ENCODE peak calls at places on chromosomes 1 and 21, in seven cellular contexts. R is T-helper 1 cell, B is stomach, Y is nephron progenitor cell, L is Calu3, C is NCI-H187 treated with DMSO at 0.1 percent for 48 hours, D is psoas muscle. T is an unnamed sample.

GRCh38 chr21:33514234-33514633 is 22.7 kb upstream of the DNAJC28 start:
- DNase-seq in L (no peak), R (no peak), D (no peak), C (no peak), B (no peak), Y (no peak), T (no peak)

GRCh38 chr1:161838885-161839284 is 72.8 kb downstream of the ATF6 start:
- DNase-seq in R (no peak), D (no peak), L (no peak), B (no peak), C (no peak), Y (no peak), T (no peak)

GRCh38 chr1:36737767-36738166 is 255.1 kb upstream of the CSF3R start:
- DNase-seq in D (no peak), B (no peak), R (no peak), L (no peak), C (no peak), Y (no peak), T (no peak)

GRCh38 chr1:113439272-113439660 is 49.0 kb downstream of the MAGI3 start:
- DNase-seq in C (no peak), R (no peak), Y (no peak), B (no peak), L (no peak), D (no peak), T (no peak)

GRCh38 chr1:55507578-55507931 is 292.4 kb upstream of the USP24 start:
- DNase-seq in L (no peak), C (no peak), Y (no peak), R (no peak), B (no peak), D (no peak), T (no peak)

GRCh38 chr21:44822484-44823178 is 4.8 kb upstream of the SUMO3 start:
- DNase-seq in B (no peak), Y (no peak), R (no peak), D (no peak), L (no peak), C (no peak), T (no peak)

GRCh38 chr1:93905734-93906133 is 3.5 kb downstream of the GCLM start:
- DNase-seq in L (peak), D (no peak), B (no peak), C (no peak), R (no peak), Y (no peak), T (no peak)

GRCh38 chr1:157219600-157219999 is 81.4 kb upstream of the ETV3 start:
- DNase-seq in Y (no peak), R (no peak), B (no peak), D (no peak), C (no peak), L (no peak), T (no peak)

GRCh38 chr1:66705100-66705499 is 47.2 kb upstream of the DYNLT5 start:
- DNase-seq in D (no peak), R (no peak), B (no peak), C (no peak), Y (no peak), L (no peak), T (no peak)

GRCh38 chr21:17270234-17270633 is 242.6 kb upstream of the CXADR start:
- DNase-seq in B (no peak), C (peak), Y (no peak), D (peak), L (no peak), R (no peak), T (peak)

GRCh38 chr1:12482999-12483398 is 135.0 kb downstream of the DHRS3 start:
- DNase-seq in B (no peak), R (no peak), L (no peak), Y (no peak), D (no peak), C (no peak), T (no peak)

GRCh38 chr1:18111605-18112297 is 4.2 kb downstream of the IGSF21 start:
- DNase-seq in Y (no peak), L (no peak), B (no peak), R (no peak), C (no peak), D (no peak), T (no peak)